ENCODE peak calls at places on chromosomes 13 and 19, in eight cellular contexts. N is tibial artery, X is astrocyte, P is ascending aorta, M is stomach, O is left lung, H is heart left ventricle, T is body of pancreas. I is an unnamed sample.

GRCh38 chr13:48431987-48432615 is 19.2 kb upstream of the LPAR6 start:
- DNase-seq in N (no peak), X (peak; percentile 39), P (no peak), M (no peak), O (no peak), H (no peak), T (no peak), I (no peak)

GRCh38 chr19:38319421-38320258 is at the start of gene KCNK6:
- DNase-seq in N (peak; percentile 72), X (peak; percentile 14), P (no peak), M (peak; percentile 70), O (peak; percentile 79), H (peak; percentile 63), T (peak; percentile 65), I (peak; percentile 40)

GRCh38 chr13:100957741-100958140 is 283.1 kb upstream of the TMTC4 start:
- DNase-seq in N (no peak), X (no peak), P (no peak), M (no peak), O (no peak), H (no peak), T (no peak), I (no peak)

GRCh38 chr19:29945433-29945832 is 3.4 kb downstream of the URI1 start:
- DNase-seq in N (no peak), X (no peak), P (no peak), M (no peak), O (no peak), H (no peak), T (no peak), I (no peak)

GRCh38 chr13:52103386-52103785 is 25.5 kb downstream of the NEK5 start:
- DNase-seq in N (no peak), X (no peak), P (no peak), M (no peak), O (no peak), H (no peak), T (no peak), I (no peak)

GRCh38 chr13:35923347-35923746 is 207.8 kb downstream of the DCLK1 start:
- DNase-seq in N (no peak), X (peak; percentile 51), P (no peak), M (no peak), O (no peak), H (peak; percentile 49), T (no peak), I (no peak)

GRCh38 chr13:35978607-35979316 is 152.4 kb downstream of the DCLK1 start:
- DNase-seq in N (no peak), X (peak; percentile 47), P (no peak), M (no peak), O (no peak), H (no peak), T (peak; percentile 20), I (peak; percentile 31)

GRCh38 chr13:41056194-41056593 is 5.1 kb upstream of the WBP4 start:
- DNase-seq in N (no peak), X (no peak), P (no peak), M (no peak), O (no peak), H (no peak), T (no peak), I (no peak)

GRCh38 chr13:51818771-51819511 is 15.0 kb upstream of the DHRS12 start:
- DNase-seq in N (peak; percentile 80), X (peak; percentile 24), P (no peak), M (peak; percentile 53), O (no peak), H (no peak), T (no peak), I (no peak)

GRCh38 chr19:45450042-45450380 is 17.8 kb upstream of the FOSB start:
- DNase-seq in N (no peak), X (no peak), P (no peak), M (no peak), O (no peak), H (no peak), T (no peak), I (no peak)

GRCh38 chr19:47686679-47687450 is 26.4 kb upstream of the EHD2 start:
- DNase-seq in N (no peak), X (no peak), P (no peak), M (no peak), O (no peak), H (no peak), T (no peak), I (no peak)

GRCh38 chr19:55443045-55443823 is at the start of gene SHISA7:
- DNase-seq in N (no peak), X (no peak), P (no peak), M (no peak), O (no peak), H (no peak), T (no peak), I (no peak)
- TF ChIP-seq CTCF in N (no peak), X (no peak), P (no peak), M (no peak), O (no peak), H (no peak), T (no peak), I (no peak)

GRCh38 chr13:74979703-74980102 is 502.3 kb downstream of the TBC1D4 start:
- DNase-seq in N (no peak), X (no peak), P (no peak), M (no peak), O (no peak), H (no peak), T (no peak), I (no peak)
- H3K27ac ChIP-seq in N (no peak overlapping the region), X (no peak overlapping the region), P (no peak overlapping the region), M (no peak overlapping the region), O (no peak overlapping the region), H (no peak overlapping the region), T (no peak overlapping the region), I (no peak overlapping the region)

GRCh38 chr19:23522431-23522830 is 127.2 kb upstream of the ZNF91 start:
- DNase-seq in N (no peak), X (no peak), P (no peak), M (no peak), O (no peak), H (no peak), T (no peak), I (no peak)

GRCh38 chr19:23523863-23524262 is 128.6 kb upstream of the ZNF91 start:
- DNase-seq in N (no peak), X (no peak), P (no peak), M (no peak), O (no peak), H (no peak), T (no peak), I (no peak)

GRCh38 chr19:23521471-23521870 is 126.2 kb upstream of the ZNF91 start:
- DNase-seq in N (no peak), X (no peak), P (no peak), M (no peak), O (no peak), H (no peak), T (no peak), I (no peak)

GRCh38 chr19:23516266-23516665 is 121.0 kb upstream of the ZNF91 start:
- DNase-seq in N (no peak), X (no peak), P (no peak), M (no peak), O (no peak), H (no peak), T (no peak), I (no peak)

GRCh38 chr19:23520441-23520840 is 125.2 kb upstream of the ZNF91 start:
- DNase-seq in N (no peak), X (no peak), P (no peak), M (no peak), O (no peak), H (no peak), T (no peak), I (no peak)
- H3K4me1 ChIP-seq in N (no peaks in the 10 kb centered on the region), X (no peaks in the 10 kb centered on the region), P (no peaks in the 10 kb centered on the region), M (no peaks in the 10 kb centered on the region), O (no peaks in the 10 kb centered on the region), H (no peaks in the 10 kb centered on the region), T (no peaks in the 10 kb centered on the region), I (no peaks in the 10 kb centered on the region)

DNA sequence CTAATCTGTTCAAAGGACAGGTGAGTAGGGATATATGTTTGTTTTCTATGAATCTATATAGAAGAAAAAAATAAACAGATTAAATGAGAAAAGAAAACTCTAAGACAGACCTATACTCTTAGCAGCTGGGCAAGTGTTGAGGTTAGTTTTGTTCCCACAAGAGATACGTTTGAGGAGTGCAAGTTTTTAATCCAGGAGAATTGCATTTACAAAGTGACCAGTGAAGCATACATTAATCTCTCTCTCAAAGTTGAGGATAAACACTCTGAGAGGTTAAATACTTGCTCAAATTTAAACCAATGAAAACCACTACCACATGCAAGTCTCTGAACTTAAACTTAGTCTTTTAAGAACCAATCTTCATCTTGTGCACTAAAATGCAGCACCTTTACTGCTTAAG is 930.5 kb upstream of the MIR17HG start:
- DNase-seq in N (no peak), X (peak; percentile 46), P (no peak), M (no peak), O (no peak), H (no peak), T (no peak), I (no peak)
- TF ChIP-seq CTCF in N (no peak), X (no peak), P (no peak), M (no peak), O (no peak), H (no peak), T (no peak), I (no peak)

GRCh38 chr13:49976314-49977258 is 20.3 kb upstream of the TRIM13 start:
- DNase-seq in N (peak; percentile 70), X (peak; percentile 47), P (peak; percentile 80), M (peak; percentile 83), O (peak; percentile 55), H (peak; percentile 66), T (peak; percentile 75), I (peak; percentile 44)
- H3K27ac ChIP-seq in N (no peak overlapping the region), X (no peak overlapping the region), P (no peak overlapping the region), M (peak overlapping the region; percentile 26), O (no peak overlapping the region), H (no peak overlapping the region), T (no peak overlapping the region), I (no peak overlapping the region)

GRCh38 chr19:2212861-2213711 is 23.0 kb downstream of the PLEKHJ1 start:
- DNase-seq in N (no peak), X (no peak), P (no peak), M (peak; percentile 78), O (peak; percentile 59), H (no peak), T (no peak), I (no peak)

GRCh38 chr19:2214253-2214652 is 21.9 kb downstream of the PLEKHJ1 start:
- DNase-seq in N (no peak), X (no peak), P (no peak), M (no peak), O (no peak), H (no peak), T (no peak), I (no peak)

GRCh38 chr19:2213799-2214198 is 22.3 kb downstream of the PLEKHJ1 start:
- DNase-seq in N (no peak), X (no peak), P (no peak), M (no peak), O (no peak), H (peak; percentile 50), T (no peak), I (no peak)

GRCh38 chr19:2216361-2217225 is 19.5 kb downstream of the PLEKHJ1 start:
- DNase-seq in N (no peak), X (no peak), P (no peak), M (no peak), O (no peak), H (no peak), T (no peak), I (no peak)

GRCh38 chr19:2215281-2215751 is 20.8 kb downstream of the PLEKHJ1 start:
- DNase-seq in N (no peak), X (no peak), P (no peak), M (no peak), O (no peak), H (no peak), T (no peak), I (no peak)
- H3K4me1 ChIP-seq in N (no peaks in the 10 kb centered on the region), X (no peaks in the 10 kb centered on the region), P (no peaks in the 10 kb centered on the region), M (peaks cover 24% of the 10 kb centered on the region), O (peaks cover 5% of the 10 kb centered on the region), H (no peaks in the 10 kb centered on the region), T (no peaks in the 10 kb centered on the region), I (no peaks in the 10 kb centered on the region)

I was measured in uterus.